ENCODE peak calls at places on chromosomes 12 and 14, in eight cellular contexts. E is IMR-90, C is PC-3, V is neural progenitor cell, D is trophoblast cell, X is GM12878, Z is mesendoderm, M is endothelial cell of umbilical vein. H is an unnamed sample.
A peak's percentile ranks its signal among the peaks of the same experiment; 100 is the strongest.

GRCh38 chr12:47272412-47273190 is 192.8 kb upstream of the AMIGO2 start:
- DNase-seq in E (no peak), C (peak; percentile 2), V (no peak), D (no peak), X (no peak), Z (no peak), M (no peak), H (no peak)

GRCh38 chr12:104566244-104566993 is 109.7 kb downstream of the CHST11 start:
- DNase-seq in E (no peak), C (no peak), V (no peak), D (no peak), X (no peak), Z (no peak), M (no peak), H (no peak)

GRCh38 chr14:72454388-72454787 is 439.5 kb downstream of the DPF3 start:
- DNase-seq in E (no peak), C (no peak), V (no peak), D (no peak), X (no peak), Z (peak; percentile 25), M (no peak), H (no peak)

GRCh38 chr12:48894271-48894670 is 28.6 kb upstream of the RND1 start:
- DNase-seq in E (no peak), C (no peak), V (no peak), D (no peak), X (no peak), Z (no peak), M (no peak), H (no peak)

GRCh38 chr14:61894452-61895077 is 132.3 kb downstream of the SNAPC1 start:
- DNase-seq in E (peak; percentile 70), C (peak; percentile 90), V (peak; percentile 85), D (peak; percentile 74), X (no peak), Z (peak; percentile 69), M (peak; percentile 51), H (peak; percentile 17)

GRCh38 chr12:34287986-34288962 is 266.0 kb downstream of the ALG10 start:
- DNase-seq in E (no peak), C (no peak), V (no peak), D (no peak), X (no peak), Z (no peak), M (no peak), H (no peak)

GRCh38 chr14:22713631-22713950 is 52.9 kb upstream of the OXA1L start:
- DNase-seq in E (no peak), C (no peak), V (no peak), D (no peak), X (no peak), Z (no peak), M (no peak), H (no peak)

GRCh38 chr12:13099066-13099909 is 4.2 kb downstream of the GSG1 start:
- DNase-seq in E (no peak), C (peak; percentile 35), V (no peak), D (no peak), X (no peak), Z (no peak), M (peak; percentile 86), H (no peak)

GRCh38 chr14:100214768-100215079 is 24.2 kb upstream of the YY1 start:
- DNase-seq in E (no peak), C (no peak), V (no peak), D (no peak), X (no peak), Z (no peak), M (no peak), H (no peak)

GRCh38 chr14:76117789-76118188 is 33.9 kb upstream of the GPATCH2L start:
- DNase-seq in E (no peak), C (no peak), V (no peak), D (no peak), X (no peak), Z (no peak), M (no peak), H (no peak)
- H3K27ac ChIP-seq in E (no peak overlapping the region), C (no peak overlapping the region), V (no peak overlapping the region), D (no peak overlapping the region), X (no peak overlapping the region), Z (no peak overlapping the region), M (no peak overlapping the region), H (no peak overlapping the region)

GRCh38 chr12:88951860-88952483 is 371.7 kb upstream of the KITLG start:
- DNase-seq in E (no peak), C (no peak), V (peak; percentile 82), D (no peak), X (no peak), Z (peak; percentile 87), M (peak; percentile 10), H (no peak)

GRCh38 chr12:88952543-88952942 is 372.3 kb upstream of the KITLG start:
- DNase-seq in E (peak; percentile 81), C (peak; percentile 60), V (no peak), D (no peak), X (no peak), Z (no peak), M (peak; percentile 82), H (no peak)

GRCh38 chr12:88953029-88953586 is 372.8 kb upstream of the KITLG start:
- DNase-seq in E (no peak), C (no peak), V (no peak), D (no peak), X (no peak), Z (no peak), M (no peak), H (no peak)

GRCh38 chr12:88947486-88948043 is 367.3 kb upstream of the KITLG start:
- DNase-seq in E (no peak), C (peak; percentile 19), V (no peak), D (peak; percentile 4), X (no peak), Z (no peak), M (no peak), H (no peak)

GRCh38 chr12:88951177-88951576 is 370.9 kb upstream of the KITLG start:
- DNase-seq in E (no peak), C (no peak), V (no peak), D (no peak), X (no peak), Z (no peak), M (no peak), H (no peak)
- H3K27me3 ChIP-seq in E (no peaks in the 10 kb centered on the region), C (no peaks in the 10 kb centered on the region), V (no peaks in the 10 kb centered on the region), D (no peaks in the 10 kb centered on the region), X (no peaks in the 10 kb centered on the region), Z (no peaks in the 10 kb centered on the region), M (no peaks in the 10 kb centered on the region), H (no peaks in the 10 kb centered on the region)

GRCh38 chr12:55712154-55712553 is 3.7 kb upstream of the BLOC1S1 start:
- DNase-seq in E (no peak), C (no peak), V (no peak), D (no peak), X (no peak), Z (no peak), M (no peak), H (no peak)
- H3K9ac ChIP-seq in E (no peak overlapping the region), C (no peak overlapping the region), V (no peak overlapping the region), D (no peak overlapping the region), X (no peak overlapping the region), Z (no peak overlapping the region), M (no peak overlapping the region), H (no peak overlapping the region)

GRCh38 chr12:82896286-82896685 is 209.6 kb downstream of the TMTC2 start:
- DNase-seq in E (no peak), C (no peak), V (no peak), D (no peak), X (no peak), Z (no peak), M (no peak), H (no peak)
- H3K27ac ChIP-seq in E (no peak overlapping the region), C (no peak overlapping the region), V (no peak overlapping the region), D (no peak overlapping the region), X (no peak overlapping the region), Z (no peak overlapping the region), M (no peak overlapping the region), H (no peak overlapping the region)

DNA sequence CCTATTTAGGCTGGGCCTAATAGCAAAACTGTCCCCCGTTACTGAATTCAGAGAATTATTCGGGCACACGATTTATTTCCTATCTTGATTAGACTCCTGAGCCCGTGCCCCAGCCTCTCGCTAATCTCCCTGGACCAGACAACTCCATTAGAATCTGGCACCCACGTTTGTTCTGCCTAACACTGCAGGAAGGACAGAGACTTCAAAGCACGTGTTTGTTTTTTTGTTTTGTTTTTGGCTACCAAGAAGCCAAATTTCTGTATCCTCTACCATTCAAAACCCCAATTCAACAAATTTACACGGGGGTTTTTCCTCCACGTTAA is 4.8 kb downstream of the USP44 start:
- DNase-seq in E (no peak), C (no peak), V (peak; percentile 59), D (no peak), X (no peak), Z (peak; percentile 40), M (no peak), H (no peak)
- H3K27me3 ChIP-seq in E (no peaks in the 10 kb centered on the region), C (no peaks in the 10 kb centered on the region), V (no peaks in the 10 kb centered on the region), D (peaks cover 31% of the 10 kb centered on the region), X (peaks cover 14% of the 10 kb centered on the region), Z (no peaks in the 10 kb centered on the region), M (peaks cover 14% of the 10 kb centered on the region), H (peaks cover 35% of the 10 kb centered on the region)

DNA sequence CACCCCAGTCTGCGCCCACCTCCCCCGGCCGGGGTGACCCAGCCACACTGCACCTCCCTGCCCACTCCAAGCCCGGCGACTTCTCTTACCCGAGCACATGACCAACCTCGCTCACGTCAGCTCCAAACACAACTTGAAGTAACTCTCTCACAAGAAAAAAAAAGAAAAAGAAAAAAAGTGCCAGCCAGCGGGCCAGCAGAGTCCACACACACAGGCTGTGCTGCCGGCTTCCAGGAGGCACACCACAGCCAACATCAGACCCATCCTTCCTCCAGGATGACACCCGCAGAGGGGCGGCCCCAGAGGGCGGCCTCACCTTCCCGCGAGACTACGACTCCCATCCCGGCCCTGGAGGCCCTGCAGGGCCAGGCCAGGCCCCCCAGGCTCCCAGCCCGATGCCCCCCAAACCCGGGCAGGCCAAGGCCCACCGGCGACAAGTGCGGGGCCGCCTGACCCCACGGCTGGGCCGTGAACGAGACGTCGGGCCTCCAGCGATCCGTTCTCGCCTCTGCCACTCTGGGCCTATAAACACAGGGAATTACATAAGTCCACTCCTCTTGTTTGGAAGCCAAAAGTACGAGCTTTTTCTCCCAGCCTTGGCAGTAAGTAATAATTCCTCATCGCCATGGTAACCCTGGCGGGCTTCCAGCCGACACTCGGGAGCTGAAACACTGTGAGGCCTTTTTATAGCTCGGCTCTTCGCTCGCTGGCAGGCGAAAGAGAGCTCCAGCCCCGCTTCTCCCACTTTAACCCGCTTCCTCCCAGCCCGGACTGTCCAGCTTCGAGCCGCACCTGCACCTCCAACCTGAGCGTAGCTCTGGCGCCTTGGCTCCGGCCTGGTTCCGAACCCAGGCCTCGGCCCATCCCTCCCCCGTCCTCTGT is 49.1 kb downstream of the NCOR2 start:
- DNase-seq in E (peak; percentile 99), C (peak; percentile 99), V (peak; percentile 77), D (no peak), X (no peak), Z (peak; percentile 63), M (peak; percentile 99), H (peak; percentile 92)
- H3K9ac ChIP-seq in E (peak overlapping the region; percentile 26), C (peak overlapping the region; percentile 70), V (no peak overlapping the region), D (no peak overlapping the region), X (no peak overlapping the region), Z (peak overlapping the region; percentile 19), M (peak overlapping the region; percentile 77), H (peak overlapping the region; percentile 94)

DNA sequence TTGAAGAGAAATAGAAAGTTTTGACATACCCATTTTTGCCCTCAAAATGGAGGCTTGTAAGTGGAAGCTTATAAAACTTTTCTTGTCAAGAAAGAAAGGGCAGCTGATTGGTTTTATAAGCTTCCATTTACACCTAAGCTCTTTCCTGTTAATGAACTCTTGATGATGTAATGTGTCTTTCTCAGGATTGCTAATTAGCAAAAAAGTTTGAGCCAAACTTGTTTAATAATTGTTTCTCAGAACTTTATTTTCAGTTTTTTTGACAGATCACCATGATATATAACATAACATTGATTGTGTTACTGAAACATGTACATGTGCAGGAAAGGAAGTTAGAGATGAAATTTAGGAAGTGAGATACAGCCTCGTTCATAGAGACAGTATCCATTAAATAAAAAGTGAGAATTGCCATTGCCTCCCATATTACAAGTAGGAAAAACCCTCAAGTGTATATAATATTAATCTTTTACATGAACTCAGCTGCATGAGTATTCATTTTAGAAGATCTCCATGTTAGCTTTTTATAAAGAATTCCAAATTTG is 26.8 kb downstream of the RIC8B start:
- DNase-seq in E (no peak), C (no peak), V (no peak), D (no peak), X (no peak), Z (no peak), M (no peak), H (no peak)
- H3K27ac ChIP-seq in E (no peak overlapping the region), C (no peak overlapping the region), V (no peak overlapping the region), D (no peak overlapping the region), X (no peak overlapping the region), Z (no peak overlapping the region), M (no peak overlapping the region), H (no peak overlapping the region)